ENCODE peak calls at places on chromosomes 11 and 22, in five cellular contexts. One of them, this sample, is unnamed.

GRCh38 chr22:20080776-20081654 is 974 bp downstream of the DGCR8 start:
- DNase-seq in tibial artery: no peak
- DNase-seq in brain microvascular endothelial cell: peak
- DNase-seq in CD4-positive, alpha-beta T cell: no peak
- DNase-seq in dorsolateral prefrontal cortex: no peak
- DNase-seq in this sample: peak

GRCh38 chr11:64566042-64566914 is 24.7 kb upstream of the SLC22A12 start:
- DNase-seq in CD4-positive, alpha-beta T cell: peak
- DNase-seq in tibial artery: peak
- DNase-seq in brain microvascular endothelial cell: peak
- DNase-seq in dorsolateral prefrontal cortex: no peak
- DNase-seq in this sample: peak

GRCh38 chr22:19886605-19887250 is 32.1 kb upstream of the GNB1L start:
- DNase-seq in CD4-positive, alpha-beta T cell: peak
- DNase-seq in tibial artery: no peak
- DNase-seq in dorsolateral prefrontal cortex: no peak
- DNase-seq in brain microvascular endothelial cell: no peak
- DNase-seq in this sample: peak

GRCh38 chr22:19844423-19845368 is 10.0 kb downstream of the GNB1L start:
- DNase-seq in tibial artery: peak
- DNase-seq in dorsolateral prefrontal cortex: peak
- DNase-seq in brain microvascular endothelial cell: peak
- DNase-seq in CD4-positive, alpha-beta T cell: no peak
- DNase-seq in this sample: no peak

GRCh38 chr11:56700919-56701485 is 2.1 kb downstream of the OR9G1 start:
- DNase-seq in dorsolateral prefrontal cortex: no peak
- DNase-seq in CD4-positive, alpha-beta T cell: no peak
- DNase-seq in tibial artery: no peak
- DNase-seq in brain microvascular endothelial cell: no peak
- DNase-seq in this sample: no peak

GRCh38 chr22:29202231-29203192 is 3.2 kb upstream of the EMID1 start:
- DNase-seq in CD4-positive, alpha-beta T cell: peak
- DNase-seq in brain microvascular endothelial cell: peak
- DNase-seq in tibial artery: peak
- DNase-seq in dorsolateral prefrontal cortex: peak
- DNase-seq in this sample: peak

GRCh38 chr11:108097179-108097578 is 24.2 kb upstream of the ACAT1 start:
- DNase-seq in dorsolateral prefrontal cortex: no peak
- DNase-seq in brain microvascular endothelial cell: no peak
- DNase-seq in tibial artery: no peak
- DNase-seq in CD4-positive, alpha-beta T cell: no peak
- DNase-seq in this sample: no peak

GRCh38 chr11:6640985-6641701 is 14.5 kb downstream of the DCHS1 start:
- DNase-seq in brain microvascular endothelial cell: no peak
- DNase-seq in CD4-positive, alpha-beta T cell: no peak
- DNase-seq in dorsolateral prefrontal cortex: peak
- DNase-seq in tibial artery: no peak
- DNase-seq in this sample: no peak

GRCh38 chr22:46002757-46003270 is 25.9 kb upstream of the WNT7B start:
- DNase-seq in tibial artery: no peak
- DNase-seq in brain microvascular endothelial cell: no peak
- DNase-seq in dorsolateral prefrontal cortex: no peak
- DNase-seq in CD4-positive, alpha-beta T cell: no peak
- DNase-seq in this sample: peak

GRCh38 chr22:46029574-46030200 is 52.7 kb upstream of the WNT7B start:
- DNase-seq in dorsolateral prefrontal cortex: peak
- DNase-seq in tibial artery: no peak
- DNase-seq in brain microvascular endothelial cell: no peak
- DNase-seq in CD4-positive, alpha-beta T cell: no peak
- DNase-seq in this sample: peak

GRCh38 chr11:45899086-45899447 is 8.0 kb downstream of the FREY1 start:
- DNase-seq in CD4-positive, alpha-beta T cell: no peak
- DNase-seq in dorsolateral prefrontal cortex: no peak
- DNase-seq in tibial artery: no peak
- DNase-seq in brain microvascular endothelial cell: no peak
- DNase-seq in this sample: no peak
- H3K27ac ChIP-seq in CD4-positive, alpha-beta T cell: no peak
- H3K27ac ChIP-seq in dorsolateral prefrontal cortex: peak
- H3K27ac ChIP-seq in tibial artery: no peak
- H3K27ac ChIP-seq in brain microvascular endothelial cell: peak
- H3K27ac ChIP-seq in this sample: peak

DNA sequence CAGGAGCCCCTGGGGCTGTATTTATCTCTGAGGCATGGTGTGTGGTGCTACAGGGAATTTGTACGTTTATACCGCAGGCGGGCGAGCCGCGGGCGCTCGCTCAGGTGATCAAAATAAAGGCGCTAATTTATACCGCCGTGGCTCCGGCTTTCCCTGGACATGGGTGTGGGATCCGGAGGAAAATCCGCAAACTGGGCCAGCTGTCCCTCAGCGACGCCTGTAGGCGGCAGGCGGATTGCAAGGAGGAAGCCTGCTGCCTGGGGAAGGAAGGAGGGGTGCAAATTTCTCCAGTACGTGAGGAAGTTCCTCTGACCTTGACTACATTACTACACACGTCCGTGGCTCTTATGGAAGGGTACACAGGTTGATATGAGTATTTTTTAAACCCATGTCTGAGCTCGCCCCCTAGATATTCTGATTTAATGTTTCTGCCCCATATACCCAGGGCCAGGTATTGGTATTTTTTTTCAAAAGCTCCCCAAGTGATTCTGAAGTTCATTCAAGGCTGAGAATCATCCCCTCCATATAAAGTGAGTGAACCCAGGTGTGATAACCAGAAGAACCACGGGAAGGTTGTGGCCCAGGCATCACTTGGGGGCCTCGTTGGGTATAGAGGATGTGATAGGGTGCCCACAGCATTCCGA is 2.8 kb downstream of the MYOD1 start:
- DNase-seq in dorsolateral prefrontal cortex: no peak
- DNase-seq in tibial artery: no peak
- DNase-seq in brain microvascular endothelial cell: no peak
- DNase-seq in CD4-positive, alpha-beta T cell: no peak
- DNase-seq in this sample: no peak
- TF ChIP-seq CTCF in dorsolateral prefrontal cortex: no peak
- TF ChIP-seq CTCF in tibial artery: no peak
- TF ChIP-seq CTCF in brain microvascular endothelial cell: peak
- TF ChIP-seq CTCF in CD4-positive, alpha-beta T cell: no peak
- TF ChIP-seq CTCF in this sample: no peak

GRCh38 chr11:35169754-35170153 is 30.8 kb downstream of the CD44 start:
- DNase-seq in dorsolateral prefrontal cortex: no peak
- DNase-seq in brain microvascular endothelial cell: no peak
- DNase-seq in tibial artery: no peak
- DNase-seq in CD4-positive, alpha-beta T cell: no peak
- DNase-seq in this sample: no peak
- H3K27ac ChIP-seq in dorsolateral prefrontal cortex: no peak
- H3K27ac ChIP-seq in brain microvascular endothelial cell: no peak
- H3K27ac ChIP-seq in tibial artery: peak
- H3K27ac ChIP-seq in CD4-positive, alpha-beta T cell: peak
- H3K27ac ChIP-seq in this sample: no peak

DNA sequence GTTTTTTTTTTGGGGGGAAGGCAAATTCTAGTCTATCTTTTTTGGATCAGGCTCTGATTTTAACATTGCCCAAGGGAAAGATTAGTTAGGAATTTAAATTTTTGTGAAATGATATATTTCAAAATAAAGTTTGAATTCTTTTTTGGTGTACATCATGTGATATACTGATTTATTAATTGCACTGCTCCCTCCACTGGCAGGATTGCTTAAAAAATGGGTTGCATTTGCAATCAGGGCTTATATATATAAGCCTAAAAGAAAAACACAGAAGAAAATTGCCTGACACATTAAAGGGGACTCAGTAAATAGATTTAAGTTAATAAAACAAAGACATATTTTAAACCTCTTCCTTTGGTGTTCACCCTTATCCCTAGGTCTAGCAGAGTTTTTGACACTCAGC is 1.2 kb downstream of the DYNC2H1 start:
- DNase-seq in dorsolateral prefrontal cortex: no peak
- DNase-seq in CD4-positive, alpha-beta T cell: no peak
- DNase-seq in brain microvascular endothelial cell: peak
- DNase-seq in tibial artery: no peak
- DNase-seq in this sample: no peak
- TF ChIP-seq CTCF in dorsolateral prefrontal cortex: no peak
- TF ChIP-seq CTCF in CD4-positive, alpha-beta T cell: no peak
- TF ChIP-seq CTCF in brain microvascular endothelial cell: peak
- TF ChIP-seq CTCF in tibial artery: peak
- TF ChIP-seq CTCF in this sample: no peak

DNA sequence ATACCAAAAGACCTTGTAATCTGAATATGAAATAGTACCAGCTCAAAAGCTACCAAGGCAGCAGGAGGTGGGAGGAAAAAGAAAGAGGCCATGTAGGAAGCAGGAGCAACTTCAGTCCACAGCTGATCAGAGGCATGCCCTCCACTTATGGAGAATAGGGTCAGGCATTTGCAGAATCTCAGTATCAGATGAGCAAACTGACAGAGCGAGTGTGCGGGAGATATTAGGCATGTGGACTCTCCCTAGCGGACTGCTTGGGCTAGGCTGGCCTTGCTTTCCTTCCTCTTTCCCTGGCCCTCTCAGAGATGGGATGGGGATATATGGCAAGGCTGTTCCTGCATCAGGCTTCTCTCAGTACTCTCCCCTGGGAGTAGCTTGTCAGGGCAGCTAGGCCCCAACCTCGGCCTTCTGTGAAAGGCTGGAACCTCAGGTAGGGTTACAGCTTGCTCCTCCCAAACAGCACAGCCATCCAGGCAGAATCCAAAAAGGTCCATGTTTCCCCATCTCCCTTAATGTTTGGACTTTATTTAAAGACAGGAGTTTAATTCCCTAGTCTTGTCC is 37.0 kb downstream of the ETS1 start:
- DNase-seq in dorsolateral prefrontal cortex: no peak
- DNase-seq in tibial artery: no peak
- DNase-seq in CD4-positive, alpha-beta T cell: no peak
- DNase-seq in brain microvascular endothelial cell: no peak
- DNase-seq in this sample: no peak
- H3K27ac ChIP-seq in dorsolateral prefrontal cortex: no peak
- H3K27ac ChIP-seq in tibial artery: no peak
- H3K27ac ChIP-seq in CD4-positive, alpha-beta T cell: peak
- H3K27ac ChIP-seq in brain microvascular endothelial cell: no peak
- H3K27ac ChIP-seq in this sample: no peak